ENCODE peak calls at places on chromosomes 3 and 15, in eight cellular contexts. A is colonic mucosa, U is pancreas, W is fibroblast of pulmonary artery, N is nephron progenitor cell, P is AG09309, V is RWPE1, R is heart right ventricle. G is an unnamed sample.

GRCh38 chr3:124601189-124601588 is 129.1 kb upstream of the UMPS start:
- DNase-seq in U (no peak), V (no peak), R (no peak), A (no peak), N (no peak), W (no peak), P (no peak), G (no peak)

GRCh38 chr3:43309372-43310305 is 23.3 kb downstream of the SNRK start:
- DNase-seq in P (no peak), R (no peak), A (no peak), W (no peak), V (no peak), N (no peak), U (no peak), G (no peak)

GRCh38 chr3:174784206-174784934 is 74.8 kb upstream of the NAALADL2 start:
- DNase-seq in R (no peak), V (no peak), W (peak), P (no peak), A (no peak), N (no peak), U (no peak), G (no peak)

GRCh38 chr3:74271541-74271940 is 342.9 kb downstream of the CNTN3 start:
- DNase-seq in W (no peak), N (no peak), P (no peak), A (no peak), U (no peak), R (no peak), V (no peak), G (no peak)

GRCh38 chr3:31929826-31930502 is 51.1 kb downstream of the OSBPL10 start:
- DNase-seq in R (no peak), V (no peak), P (no peak), U (no peak), W (no peak), A (no peak), N (no peak), G (no peak)

GRCh38 chr3:60803812-60804211 is 447.4 kb downstream of the FHIT start:
- DNase-seq in R (no peak), W (no peak), V (no peak), A (no peak), P (no peak), N (no peak), U (no peak), G (no peak)

GRCh38 chr15:35293353-35294130 is 208.4 kb upstream of the NANOGP8 start:
- DNase-seq in N (no peak), V (peak), P (peak), R (no peak), U (no peak), A (no peak), W (peak), G (no peak)

GRCh38 chr3:112685435-112685834 is 44.5 kb upstream of the CCDC80 start:
- DNase-seq in V (no peak), R (no peak), A (no peak), W (peak), P (peak), U (no peak), N (no peak), G (no peak)

GRCh38 chr3:75295013-75295412 is 369.1 kb upstream of the FRG2C start:
- DNase-seq in W (no peak), U (peak), P (no peak), R (no peak), V (no peak), N (no peak), A (no peak), G (no peak)

GRCh38 chr15:74382004-74382816 is 14.8 kb upstream of the CYP11A1 start:
- DNase-seq in P (no peak), V (peak), R (peak), N (peak), A (peak), W (peak), U (peak), G (peak)

GRCh38 chr15:70512772-70513362 is 250.5 kb downstream of the UACA start:
- DNase-seq in W (peak), P (no peak), V (peak), U (no peak), R (no peak), N (no peak), A (peak), G (no peak)

DNA sequence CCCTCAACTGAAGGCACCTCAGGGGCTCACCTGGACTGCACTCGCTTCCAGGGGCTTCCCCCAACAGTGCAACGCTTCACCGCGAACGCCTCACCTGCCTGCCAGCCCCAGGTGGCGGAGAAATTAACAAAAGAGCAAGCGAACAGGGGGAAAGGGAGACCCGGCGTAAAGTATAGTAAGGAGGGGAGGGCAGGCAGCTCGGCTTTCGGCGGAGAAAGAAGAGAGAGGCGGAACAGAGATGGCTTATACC is 473 bp downstream of the MB21D2 start:
- DNase-seq in A (no peak), N (no peak), R (no peak), V (peak), P (no peak), W (no peak), U (no peak), G (no peak)
- TF ChIP-seq CTCF in A (no peak), N (no peak), R (no peak), V (no peak), P (no peak), W (no peak), U (no peak), G (no peak)

GRCh38 chr15:29636921-29637320 is 185.3 kb downstream of the TJP1 start:
- DNase-seq in V (no peak), A (no peak), N (no peak), P (no peak), U (no peak), R (no peak), W (no peak), G (no peak)

GRCh38 chr15:29638011-29638410 is 184.3 kb downstream of the TJP1 start:
- DNase-seq in A (no peak), U (peak), R (no peak), V (no peak), W (no peak), N (no peak), P (no peak), G (no peak)

GRCh38 chr15:29637555-29637954 is 184.7 kb downstream of the TJP1 start:
- DNase-seq in R (no peak), P (no peak), N (no peak), U (no peak), V (no peak), A (no peak), W (no peak), G (no peak)

GRCh38 chr15:29636140-29636539 is 186.1 kb downstream of the TJP1 start:
- DNase-seq in A (peak), N (no peak), R (no peak), W (no peak), P (no peak), U (peak), V (no peak), G (no peak)

GRCh38 chr15:29638781-29639180 is 183.5 kb downstream of the TJP1 start:
- DNase-seq in N (no peak), A (no peak), W (no peak), V (no peak), U (no peak), R (no peak), P (no peak), G (no peak)
- TF ChIP-seq CTCF in N (no peak), A (no peak), W (no peak), V (no peak), U (no peak), R (no peak), P (no peak), G (no peak)

GRCh38 chr3:100754563-100755334 is 45.5 kb downstream of the TFG start:
- DNase-seq in U (no peak), V (no peak), N (no peak), A (no peak), W (no peak), P (no peak), R (no peak), G (no peak)
- TF ChIP-seq CTCF in U (no peak), V (no peak), N (no peak), A (no peak), W (no peak), P (no peak), R (no peak), G (no peak)

GRCh38 chr15:59632714-59633113 is 21.1 kb downstream of the GCNT3 start:
- DNase-seq in P (no peak), U (no peak), A (no peak), R (no peak), N (peak), V (no peak), W (peak), G (no peak)
- TF ChIP-seq CTCF in P (peak), U (no peak), A (no peak), R (no peak), N (peak), V (no peak), W (peak), G (no peak)

DNA sequence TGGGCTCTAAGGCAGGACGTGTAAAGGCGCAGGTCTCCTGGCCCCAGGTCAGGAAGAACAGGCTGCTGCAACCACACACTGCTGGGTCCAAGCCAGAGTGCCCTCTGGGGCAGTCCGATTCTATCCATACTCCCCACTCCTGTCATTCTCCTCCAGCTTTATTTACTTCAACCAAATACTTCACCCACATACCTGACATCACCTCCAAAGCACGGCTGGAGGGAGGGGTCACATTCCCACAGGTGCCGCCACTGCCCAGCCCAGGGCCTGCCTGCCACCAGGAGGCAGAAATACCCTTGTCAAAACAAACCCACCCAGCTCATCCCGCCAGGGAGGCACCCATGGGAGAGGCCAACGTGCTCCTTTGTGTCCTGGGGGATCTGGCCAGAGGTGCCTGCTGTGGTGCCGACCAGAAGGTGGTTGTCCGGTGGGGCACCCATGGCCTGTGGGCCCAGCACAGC is 100.4 kb downstream of the DAPK2 start:
- DNase-seq in A (peak), R (no peak), N (no peak), U (no peak), W (no peak), P (no peak), V (peak), G (no peak)
- TF ChIP-seq CTCF in A (no peak), R (no peak), N (no peak), U (no peak), W (no peak), P (no peak), V (no peak), G (no peak)

DNA sequence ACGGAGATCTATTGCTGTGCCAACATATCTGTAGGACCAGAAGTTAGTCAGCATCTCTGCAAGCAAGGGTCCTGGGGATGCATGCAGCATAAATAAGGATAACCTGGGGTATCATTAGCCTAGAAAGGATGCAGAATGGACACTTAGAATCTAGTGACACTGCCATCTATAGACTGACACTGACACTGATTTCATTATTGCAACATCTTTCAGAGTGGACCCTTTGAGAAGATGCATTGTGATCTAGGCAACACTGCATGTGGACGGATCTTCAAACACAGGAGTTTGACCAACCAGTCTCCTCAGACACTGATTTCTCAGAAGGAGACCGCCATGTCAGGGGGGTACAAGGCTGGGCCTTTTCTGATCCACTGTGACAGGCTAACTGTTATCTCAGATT is 52.4 kb downstream of the SCN10A start:
- DNase-seq in W (no peak), V (no peak), P (no peak), U (no peak), R (no peak), N (no peak), A (no peak), G (no peak)
- TF ChIP-seq CTCF in W (no peak), V (no peak), P (no peak), U (no peak), R (no peak), N (no peak), A (no peak), G (no peak)

DNA sequence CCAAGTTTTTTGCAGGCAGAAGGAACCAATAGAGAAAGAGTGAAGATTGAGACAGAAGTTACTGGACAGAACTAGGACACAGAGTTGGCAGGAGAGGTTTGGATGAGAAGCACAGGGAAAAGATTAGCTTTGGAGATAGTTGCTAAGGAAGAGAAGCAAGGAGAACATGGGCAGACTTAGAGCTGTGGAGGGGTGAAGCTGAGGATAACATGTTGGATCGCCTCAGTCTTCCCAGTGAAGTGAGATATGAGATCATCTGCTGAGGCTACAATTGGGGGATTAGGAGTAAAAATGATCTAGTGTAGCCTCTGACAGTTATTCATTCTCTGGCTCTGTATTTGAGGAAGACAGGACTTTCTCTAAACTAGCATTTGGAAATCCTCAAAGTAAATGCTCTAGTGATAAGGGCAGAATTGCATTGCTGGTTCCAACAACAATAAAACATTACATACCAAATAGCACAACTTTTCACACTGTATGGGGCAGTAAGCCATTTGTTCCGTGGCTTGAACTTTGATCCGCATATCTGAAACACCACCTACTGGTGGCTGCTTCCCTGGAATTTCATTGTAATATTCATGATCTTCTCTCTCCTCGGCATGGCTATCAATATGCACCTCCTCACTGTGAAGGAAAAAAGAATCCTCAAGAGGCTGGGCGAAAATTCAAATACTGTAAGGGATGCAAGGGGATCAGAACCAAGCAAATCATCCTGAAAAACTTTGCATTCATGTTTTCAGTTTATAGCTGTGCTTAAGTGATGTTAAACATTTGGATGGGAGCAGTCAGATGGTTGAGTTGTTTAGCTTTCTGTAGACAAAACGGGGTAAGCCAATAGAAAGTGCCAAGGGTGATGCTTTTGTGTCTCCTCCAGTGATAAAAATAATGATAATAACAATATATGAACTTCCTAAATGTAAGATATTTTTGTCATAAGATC is 22.2 kb upstream of the EID1 start:
- DNase-seq in W (peak), R (no peak), V (peak), N (peak), A (peak), P (peak), U (no peak), G (no peak)
- TF ChIP-seq CTCF in W (peak), R (peak), V (peak), N (peak), A (peak), P (peak), U (no peak), G (no peak)

GRCh38 chr15:61410656-61411055 is 181.6 kb upstream of the RORA start:
- DNase-seq in A (no peak), R (no peak), V (peak), P (no peak), N (no peak), W (no peak), U (no peak), G (no peak)
- TF ChIP-seq CTCF in A (no peak), R (no peak), V (no peak), P (no peak), N (no peak), W (no peak), U (no peak), G (no peak)